ENCODE peak calls at places on chromosomes 7 and 10, in eight cellular contexts. R, S, H, V, N, Z, B and F are unnamed samples.

GRCh38 chr10:48477181-48477580 is 127.7 kb downstream of the ARHGAP22 start:
- DNase-seq in V (no peak), B (no peak), N (no peak), R (no peak), H (no peak), S (no peak), Z (no peak), F (no peak)

GRCh38 chr7:131568953-131569352 is 12.5 kb upstream of the PODXL start:
- DNase-seq in H (no peak), S (no peak), R (no peak), Z (no peak), V (no peak), N (no peak), B (no peak), F (no peak)

GRCh38 chr7:158759749-158760444 is 55.3 kb upstream of the NCAPG2 start:
- DNase-seq in R (no peak), Z (no peak), S (no peak), H (no peak), N (no peak), V (no peak), B (no peak), F (no peak)

GRCh38 chr7:193538-194256 is 1.3 kb downstream of the FAM20C start:
- DNase-seq in H (no peak), B (no peak), N (peak), Z (no peak), S (no peak), R (peak), V (peak), F (no peak)

GRCh38 chr7:80637911-80638765 is at the start of gene CD36:
- DNase-seq in V (no peak), H (no peak), N (no peak), Z (no peak), S (no peak), B (no peak), R (no peak), F (no peak)

GRCh38 chr7:117755136-117755535 is 118.1 kb downstream of the CTTNBP2 start:
- DNase-seq in B (no peak), N (no peak), Z (no peak), R (no peak), V (no peak), S (no peak), H (no peak), F (no peak)

GRCh38 chr7:32611201-32611691 is 116.0 kb downstream of the AVL9 start:
- DNase-seq in Z (peak), B (no peak), R (no peak), H (no peak), N (peak), S (no peak), V (no peak), F (no peak)

GRCh38 chr7:86733783-86734182 is 90.1 kb downstream of the GRM3 start:
- DNase-seq in B (no peak), Z (no peak), V (no peak), S (no peak), R (no peak), N (no peak), H (peak), F (no peak)

GRCh38 chr10:35854661-35855060 is 212.6 kb upstream of the FZD8 start:
- DNase-seq in B (no peak), Z (no peak), N (no peak), V (no peak), H (no peak), S (no peak), R (no peak), F (no peak)

GRCh38 chr10:48836605-48837004 is 103.0 kb downstream of the LRRC18 start:
- DNase-seq in H (no peak), R (no peak), B (no peak), S (no peak), N (no peak), Z (no peak), V (no peak), F (no peak)

GRCh38 chr7:118185163-118185860 is 1.3 kb downstream of the LSM8 start:
- DNase-seq in H (no peak), N (no peak), S (no peak), R (no peak), B (no peak), V (no peak), Z (no peak), F (no peak)

GRCh38 chr7:47588704-47589225 is 6.9 kb upstream of the TNS3 start:
- DNase-seq in R (no peak), V (no peak), S (no peak), N (no peak), H (no peak), Z (no peak), B (no peak), F (no peak)